ENCODE peak calls at places on chromosomes 3 and 15, in seven cellular contexts. I is left ventricle myocardium inferior, Z is HCT116, M is breast epithelium, E is endodermal cell, R is aorta, L is IMR-90. S is an unnamed sample.

GRCh38 chr15:32936283-32936918 is 218.6 kb downstream of the GREM1 start:
- DNase-seq in Z (peak), M (no peak), E (no peak), I (no peak), R (no peak), L (peak), S (no peak)

GRCh38 chr3:140510303-140510861 is 167.5 kb upstream of the TRIM42 start:
- DNase-seq in L (no peak), R (no peak), E (peak), M (no peak), I (no peak), Z (no peak), S (no peak)

GRCh38 chr3:32296251-32297204 is 58.0 kb downstream of the CMTM8 start:
- DNase-seq in L (peak), Z (peak), M (peak), E (peak), I (peak), R (peak), S (peak)

GRCh38 chr3:73148653-73149052 is 87.2 kb downstream of the EBLN2 start:
- DNase-seq in L (no peak), Z (no peak), E (no peak), R (no peak), M (no peak), I (no peak), S (no peak)

GRCh38 chr3:31858439-31858838 is 122.6 kb downstream of the OSBPL10 start:
- DNase-seq in R (no peak), E (no peak), I (no peak), L (no peak), M (no peak), Z (no peak), S (no peak)

GRCh38 chr3:78967061-78967460 is 800.7 kb downstream of the ROBO1 start:
- DNase-seq in M (no peak), L (peak), E (no peak), Z (no peak), I (no peak), R (no peak), S (no peak)

GRCh38 chr3:52299247-52299657 is 11.6 kb downstream of the GLYCTK start:
- DNase-seq in R (no peak), Z (no peak), E (peak), M (no peak), L (no peak), I (no peak), S (no peak)

GRCh38 chr3:16550676-16551341 is 37.3 kb upstream of the RFTN1 start:
- DNase-seq in M (no peak), R (no peak), L (peak), E (peak), I (no peak), Z (peak), S (peak)

GRCh38 chr3:44952689-44953088 is 23.3 kb downstream of the ZDHHC3 start:
- DNase-seq in L (no peak), R (no peak), M (no peak), I (no peak), Z (no peak), E (no peak), S (no peak)

GRCh38 chr15:65778269-65778668 is 13.8 kb downstream of the DENND4A start:
- DNase-seq in I (no peak), E (no peak), R (no peak), L (no peak), M (no peak), Z (no peak), S (no peak)

GRCh38 chr3:59254433-59254832 is 204.6 kb upstream of the CFAP20DC start:
- DNase-seq in Z (no peak), R (no peak), M (no peak), E (no peak), L (no peak), I (no peak), S (no peak)

GRCh38 chr3:65343031-65343430 is 655.2 kb upstream of the ADAMTS9 start:
- DNase-seq in Z (no peak), I (no peak), L (no peak), E (no peak), M (no peak), R (no peak), S (no peak)

GRCh38 chr3:122577409-122578028 is at the start of gene PARP15:
- DNase-seq in M (no peak), I (no peak), Z (no peak), L (no peak), E (peak), R (peak), S (no peak)

GRCh38 chr15:71245588-71245987 is 130.3 kb downstream of the THSD4 start:
- DNase-seq in I (no peak), R (no peak), L (no peak), M (no peak), Z (no peak), E (no peak), S (no peak)

GRCh38 chr3:130894873-130895330 is 1.0 kb downstream of the ATP2C1 start:
- DNase-seq in L (peak), I (no peak), R (no peak), M (no peak), Z (no peak), E (no peak), S (no peak)

GRCh38 chr3:148319161-148319915 is 378.4 kb upstream of the AGTR1 start:
- DNase-seq in M (no peak), R (no peak), Z (no peak), E (no peak), I (no peak), L (peak), S (no peak)

GRCh38 chr15:86863226-86863915 is 783.7 kb downstream of the AGBL1 start:
- DNase-seq in I (no peak), M (no peak), R (no peak), Z (no peak), E (no peak), L (no peak), S (peak)

GRCh38 chr3:25453521-25454410 is 25.7 kb downstream of the RARB start:
- DNase-seq in L (peak), M (no peak), E (no peak), Z (no peak), I (no peak), R (no peak), S (no peak)

GRCh38 chr3:41598804-41599481 is 363.0 kb downstream of the ULK4 start:
- DNase-seq in E (no peak), M (no peak), L (peak), Z (no peak), I (no peak), R (no peak), S (no peak)

DNA sequence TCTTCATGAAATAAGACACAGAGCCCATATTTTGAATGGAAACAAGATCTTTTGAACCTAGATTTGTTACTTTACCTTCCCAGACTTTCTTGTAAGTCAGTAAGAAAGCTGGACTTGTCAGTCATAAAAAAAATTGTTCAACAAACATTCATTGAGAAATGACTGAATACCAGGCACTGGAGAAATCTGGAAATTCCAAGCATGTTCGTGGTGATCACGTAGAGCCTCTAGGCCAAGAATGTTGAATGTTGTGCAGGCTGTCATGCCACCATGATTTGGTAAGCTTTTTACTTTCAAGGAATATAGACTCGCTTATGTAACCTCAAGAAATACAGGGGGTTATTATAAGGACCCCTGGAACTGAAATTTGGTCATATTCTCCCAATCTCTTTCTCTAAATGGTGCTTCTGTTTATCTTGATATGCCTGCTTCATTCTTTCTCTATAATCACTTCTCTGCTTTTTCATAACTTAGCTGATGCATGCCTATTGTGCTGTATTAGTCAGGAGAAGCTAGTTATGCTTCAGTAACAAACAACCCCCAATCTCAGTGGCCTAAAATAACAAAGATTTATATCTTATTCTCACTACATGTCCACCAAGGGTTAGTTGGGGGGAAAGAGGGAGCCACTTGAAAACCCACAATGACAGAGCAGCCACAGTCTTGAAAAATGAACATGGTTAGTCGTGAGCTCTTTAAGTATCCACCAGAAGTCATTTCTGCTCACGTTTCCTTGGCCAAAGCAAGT is 3.4 kb upstream of the TPM1 start:
- DNase-seq in Z (no peak), L (peak), E (no peak), I (no peak), M (no peak), R (no peak), S (no peak)
- H3K27ac ChIP-seq in Z (no peak), L (no peak), E (no peak), I (no peak), M (peak), R (peak), S (peak)

DNA sequence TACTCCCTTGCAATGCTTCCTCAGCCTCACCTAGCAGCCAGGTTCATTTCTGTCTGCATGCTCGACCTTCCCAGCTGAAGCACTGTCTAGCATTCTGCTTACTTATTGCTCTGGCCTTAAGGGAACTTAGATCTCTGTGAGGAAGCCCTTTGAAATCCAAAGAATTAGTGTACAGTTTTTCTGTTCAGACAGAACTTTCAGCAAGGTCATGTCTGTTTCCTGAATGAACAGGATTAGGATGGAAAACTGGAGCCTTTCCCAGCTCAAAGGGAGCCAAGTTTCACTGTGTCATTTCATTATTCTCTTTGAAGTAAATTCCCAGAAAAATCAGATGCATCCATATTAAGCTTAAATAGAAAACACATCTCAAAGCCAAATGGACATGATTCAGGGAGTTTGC is 457.3 kb upstream of the KCNMB2 start:
- DNase-seq in L (peak), I (no peak), Z (no peak), R (no peak), M (no peak), E (no peak), S (no peak)
- H3K27ac ChIP-seq in L (no peak), I (peak), Z (no peak), R (no peak), M (peak), E (no peak), S (no peak)

GRCh38 chr3:37993067-37993809 is 2.7 kb downstream of the VILL start:
- DNase-seq in Z (no peak), L (no peak), E (peak), R (peak), M (peak), I (no peak), S (no peak)
- H3K27ac ChIP-seq in Z (no peak), L (no peak), E (no peak), R (no peak), M (peak), I (peak), S (peak)

GRCh38 chr3:46996689-46997452 is 17.4 kb downstream of the NBEAL2 start:
- DNase-seq in Z (no peak), E (no peak), I (no peak), R (peak), M (no peak), L (no peak), S (no peak)

GRCh38 chr3:46995901-46996562 is 16.6 kb downstream of the NBEAL2 start:
- DNase-seq in M (no peak), R (peak), Z (no peak), E (no peak), L (no peak), I (peak), S (no peak)

GRCh38 chr3:46993986-46994385 is 14.5 kb downstream of the NBEAL2 start:
- DNase-seq in E (no peak), L (no peak), R (no peak), M (no peak), I (no peak), Z (no peak), S (no peak)

GRCh38 chr3:46993292-46993691 is 13.8 kb downstream of the NBEAL2 start:
- DNase-seq in L (no peak), Z (no peak), R (no peak), M (no peak), I (no peak), E (no peak), S (no peak)

DNA sequence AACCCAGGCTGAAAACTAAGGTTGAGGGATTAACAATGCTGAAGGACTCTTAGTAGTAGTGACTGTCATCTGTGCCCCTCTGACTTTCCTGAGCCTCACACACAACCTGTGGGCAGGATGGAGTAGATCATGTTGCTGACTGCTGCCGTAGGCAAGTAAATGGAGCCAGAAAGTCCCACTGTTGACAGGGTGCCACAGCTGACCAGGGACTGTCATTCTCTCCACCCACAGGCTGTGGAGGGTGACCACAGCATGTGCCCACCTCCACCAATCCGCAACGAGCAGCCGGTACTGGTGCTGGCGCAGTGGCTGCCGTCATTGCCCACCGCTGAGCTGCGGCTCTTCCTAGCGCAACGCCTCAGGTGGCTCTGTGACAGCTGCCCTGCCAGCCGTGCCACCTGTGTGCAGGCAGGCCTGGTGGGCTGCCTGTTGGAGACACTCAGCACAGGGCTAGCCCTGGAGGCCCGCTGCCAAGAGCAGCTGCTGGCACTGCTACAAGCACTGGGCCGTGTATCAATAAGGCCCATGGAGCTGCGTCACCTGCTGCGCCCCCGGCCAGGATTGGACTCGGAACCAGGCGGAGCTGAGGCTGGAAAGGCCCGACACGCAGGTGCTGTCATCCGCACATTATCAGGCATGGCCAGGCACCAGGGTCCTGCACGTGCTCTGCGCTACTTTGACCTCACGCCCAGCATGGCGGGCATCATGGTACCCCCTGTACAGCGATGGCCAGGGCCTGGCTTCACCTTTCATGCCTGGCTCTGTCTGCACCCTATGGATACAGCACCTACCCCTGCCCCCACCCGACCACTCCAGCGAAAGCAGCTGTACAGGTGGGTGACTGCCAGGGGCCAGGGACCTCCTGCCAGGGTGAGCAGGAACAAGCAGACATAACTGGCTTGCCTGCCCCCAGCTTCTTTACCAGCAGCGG is 15.6 kb downstream of the NBEAL2 start:
- DNase-seq in M (no peak), R (peak), Z (no peak), E (no peak), L (no peak), I (no peak), S (no peak)
- H3K27ac ChIP-seq in M (no peak), R (no peak), Z (no peak), E (no peak), L (no peak), I (no peak), S (no peak)

DNA sequence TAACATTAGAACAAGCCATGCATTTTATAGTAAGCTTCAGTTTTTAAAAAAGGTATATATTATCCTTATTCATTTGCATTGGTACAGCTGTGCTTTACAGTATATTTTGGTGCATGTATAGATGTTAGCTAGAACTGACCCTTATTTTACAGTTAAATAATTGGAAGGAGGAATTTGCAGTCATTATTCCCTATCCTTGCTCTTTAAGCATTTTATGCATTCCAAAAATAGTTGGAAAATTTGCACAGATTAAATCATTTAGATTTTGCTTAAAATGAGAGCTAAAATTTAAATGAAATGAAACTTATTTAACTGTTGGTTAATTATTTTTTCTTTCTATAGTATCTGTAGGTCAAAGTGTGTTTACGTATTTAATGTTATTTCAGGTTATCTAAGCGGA is 667.1 kb downstream of the NAALADL2 start:
- DNase-seq in R (no peak), M (no peak), Z (no peak), L (no peak), I (no peak), E (no peak), S (no peak)
- H3K27ac ChIP-seq in R (no peak), M (no peak), Z (no peak), L (peak), I (no peak), E (no peak), S (no peak)

S was measured in epithelial cell of prostate.